ENCODE peak calls at places on chromosomes 11 and 22, in seven cellular contexts. I, S, A, Z, H, Q and N are unnamed samples.

GRCh38 chr11:6862961-6863360 is at the start of gene OR10A2:
- DNase-seq in Z (peak; percentile 50), A (no peak), Q (peak; percentile 18), I (no peak), S (peak; percentile 52), H (no peak), N (no peak)

GRCh38 chr11:67600324-67601029 is 6.3 kb upstream of the NDUFV1 start:
- DNase-seq in I (no peak), H (peak; percentile 47), Z (no peak), Q (no peak), A (peak; percentile 88), S (no peak), N (no peak)

GRCh38 chr11:7540830-7541555 is 27.2 kb downstream of the PPFIBP2 start:
- DNase-seq in I (no peak), A (no peak), H (no peak), S (no peak), Q (peak; percentile 77), Z (no peak), N (no peak)

GRCh38 chr11:1394936-1395772 is 5.4 kb downstream of the BRSK2 start:
- DNase-seq in S (no peak), Z (no peak), A (no peak), H (no peak), Q (no peak), I (no peak), N (no peak)

GRCh38 chr22:28414017-28414416 is 265.6 kb downstream of the TTC28 start:
- DNase-seq in I (no peak), S (peak; percentile 16), Z (peak; percentile 50), A (no peak), H (no peak), Q (no peak), N (no peak)

GRCh38 chr11:128732471-128733277 is 38.8 kb downstream of the FLI1 start:
- DNase-seq in Q (no peak), I (no peak), H (no peak), S (no peak), A (peak; percentile 79), Z (no peak), N (no peak)

GRCh38 chr22:31377609-31378008 is 21.8 kb upstream of the DRG1 start:
- DNase-seq in H (no peak), Z (peak; percentile 55), S (no peak), A (no peak), Q (no peak), I (no peak), N (no peak)

GRCh38 chr11:30210357-30210756 is 20.5 kb upstream of the FSHB start:
- DNase-seq in S (no peak), H (no peak), Q (peak; percentile 28), A (peak; percentile 39), Z (no peak), I (no peak), N (no peak)

GRCh38 chr11:64793271-64794160 is 9.5 kb downstream of the MAP4K2 start:
- DNase-seq in A (no peak), H (no peak), Q (no peak), Z (no peak), I (no peak), S (no peak), N (no peak)

GRCh38 chr11:47398011-47398410 is 10.4 kb upstream of the SLC39A13 start:
- DNase-seq in S (no peak), Q (no peak), I (no peak), A (no peak), H (no peak), Z (no peak), N (no peak)

GRCh38 chr11:125621995-125622394 is 3.0 kb upstream of the CHEK1 start:
- DNase-seq in S (peak; percentile 61), H (no peak), A (no peak), I (no peak), Q (peak; percentile 60), Z (peak; percentile 56), N (no peak)

GRCh38 chr11:29773656-29774264 is 243.1 kb downstream of the KCNA4 start:
- DNase-seq in S (no peak), Z (peak; percentile 24), H (no peak), A (no peak), I (no peak), Q (peak; percentile 94), N (no peak)

GRCh38 chr11:3037041-3037944 is 19.9 kb downstream of the CARS1 start:
- DNase-seq in I (peak; percentile 31), H (peak; percentile 82), A (peak; percentile 64), Z (peak; percentile 65), Q (peak; percentile 81), S (peak; percentile 86), N (no peak)

GRCh38 chr11:80613630-80614029 is 1172.8 kb upstream of the TENM4 start:
- DNase-seq in Q (no peak), Z (no peak), A (no peak), I (no peak), H (no peak), S (no peak), N (no peak)

GRCh38 chr11:11622772-11623531 is 1.1 kb upstream of the GALNT18 start:
- DNase-seq in Z (no peak), H (no peak), S (no peak), A (no peak), Q (no peak), I (no peak), N (no peak)

GRCh38 chr11:72641900-72642814 is 32.1 kb downstream of the PDE2A start:
- DNase-seq in H (peak; percentile 48), S (peak; percentile 59), A (no peak), Q (peak; percentile 26), Z (no peak), I (no peak), N (no peak)

GRCh38 chr11:13502492-13502891 is 6.7 kb upstream of the PTH start:
- DNase-seq in Z (no peak), A (no peak), H (no peak), Q (no peak), S (no peak), I (no peak), N (no peak)

GRCh38 chr11:44622721-44623258 is 57.3 kb downstream of the CD82 start:
- DNase-seq in Q (peak; percentile 50), H (no peak), A (no peak), I (no peak), S (no peak), Z (no peak), N (no peak)

DNA sequence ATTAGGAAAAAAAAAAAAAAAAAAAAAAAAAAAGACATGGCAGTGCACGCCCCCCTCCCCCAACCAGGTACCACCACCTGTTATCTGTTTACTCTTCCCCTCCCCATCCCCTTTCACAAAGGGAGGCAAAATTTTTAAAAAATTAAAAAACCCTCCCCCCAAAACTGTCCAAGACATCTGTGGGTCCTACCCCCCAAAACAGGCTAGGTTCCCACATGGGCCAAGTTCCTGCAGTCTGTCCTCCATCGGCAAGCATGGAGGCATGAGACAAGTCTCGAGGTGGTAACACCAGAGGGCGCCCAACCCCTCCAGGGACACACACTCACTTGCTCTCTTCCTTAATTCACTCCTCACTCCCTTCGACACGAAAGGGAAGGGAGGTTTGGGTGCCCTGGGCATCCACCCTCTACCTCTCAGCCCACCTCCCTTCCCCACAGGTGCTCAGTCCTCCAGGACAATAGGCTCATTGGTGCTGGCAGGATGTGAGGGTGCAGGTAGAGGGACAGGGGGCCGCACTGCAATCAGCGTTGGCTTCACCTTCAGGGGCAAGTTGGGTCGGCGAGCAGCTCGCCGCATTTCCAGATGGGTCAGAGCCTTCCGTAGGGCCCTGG is 2.2 kb upstream of the TUT1 start:
- DNase-seq in I (no peak), H (peak; percentile 87), A (peak; percentile 85), Q (peak; percentile 89), Z (peak; percentile 76), S (peak; percentile 84), N (no peak)
- TF ChIP-seq CTCF in I (peak; percentile 69), H (peak; percentile 48), A (peak; percentile 76), Q (peak; percentile 77), Z (peak; percentile 59), S (peak; percentile 71), N (peak; percentile 73)

GRCh38 chr22:42994917-42995562 is 19.9 kb downstream of the PACSIN2 start:
- DNase-seq in I (no peak), A (peak; percentile 63), S (peak; percentile 95), Q (peak; percentile 96), Z (peak; percentile 96), H (peak; percentile 75), N (peak; percentile 77)
- H3K4me3 ChIP-seq in I (no peak overlapping the region), A (no peak overlapping the region), S (peak overlapping the region; percentile 10), Q (peak overlapping the region; percentile 10), Z (peak overlapping the region; percentile 60), H (peak overlapping the region; percentile 17), N (peak overlapping the region; percentile 32)

GRCh38 chr22:46637711-46638600 is 17.8 kb downstream of the GRAMD4 start:
- DNase-seq in H (no peak), Z (no peak), S (no peak), A (no peak), Q (no peak), I (no peak), N (no peak)

GRCh38 chr22:46633334-46633890 is 13.2 kb downstream of the GRAMD4 start:
- DNase-seq in H (no peak), S (no peak), Z (no peak), I (no peak), A (no peak), Q (no peak), N (no peak)

GRCh38 chr22:46636221-46637002 is 16.2 kb downstream of the GRAMD4 start:
- DNase-seq in A (no peak), H (no peak), I (no peak), Z (no peak), Q (no peak), S (no peak), N (no peak)

GRCh38 chr22:46634011-46634699 is 14.0 kb downstream of the GRAMD4 start:
- DNase-seq in A (no peak), Z (no peak), I (no peak), H (no peak), S (no peak), Q (peak; percentile 37), N (no peak)

GRCh38 chr22:46635756-46636155 is 15.6 kb downstream of the GRAMD4 start:
- DNase-seq in S (no peak), Q (no peak), A (no peak), I (no peak), H (no peak), Z (no peak), N (no peak)
- TF ChIP-seq CTCF in S (no peak), Q (no peak), A (no peak), I (peak; percentile 28), H (no peak), Z (no peak), N (no peak)

GRCh38 chr11:119763071-119763715 is 34.2 kb upstream of the NECTIN1 start:
- DNase-seq in I (no peak), S (no peak), Z (no peak), Q (no peak), H (no peak), A (no peak), N (no peak)

GRCh38 chr11:119758291-119758690 is 29.3 kb upstream of the NECTIN1 start:
- DNase-seq in Q (peak; percentile 37), A (no peak), S (peak; percentile 62), H (no peak), Z (peak; percentile 46), I (no peak), N (no peak)

GRCh38 chr11:119759324-119759723 is 30.3 kb upstream of the NECTIN1 start:
- DNase-seq in H (no peak), Z (peak; percentile 36), I (peak; percentile 24), Q (peak; percentile 74), S (peak; percentile 70), A (peak; percentile 13), N (no peak)

GRCh38 chr11:119757378-119757777 is 28.4 kb upstream of the NECTIN1 start:
- DNase-seq in Z (no peak), A (no peak), Q (no peak), I (no peak), H (no peak), S (no peak), N (no peak)

GRCh38 chr11:119759747-119760412 is 30.9 kb upstream of the NECTIN1 start:
- DNase-seq in H (no peak), Z (no peak), Q (no peak), S (no peak), A (no peak), I (no peak), N (no peak)
- H3K4me3 ChIP-seq in H (no peak overlapping the region), Z (no peak overlapping the region), Q (no peak overlapping the region), S (no peak overlapping the region), A (no peak overlapping the region), I (no peak overlapping the region), N (no peak overlapping the region)

GRCh38 chr11:111762981-111763643 is 3.1 kb downstream of the PPP2R1B start:
- DNase-seq in A (no peak), H (no peak), I (no peak), S (peak; percentile 54), Q (no peak), Z (peak; percentile 44), N (no peak)
- TF ChIP-seq CTCF in A (no peak), H (no peak), I (peak; percentile 8), S (peak; percentile 12), Q (peak; percentile 18), Z (peak; percentile 31), N (peak; percentile 5)